ENCODE peak calls at places on chromosome 21, in five cellular contexts. One of them, this sample, is unnamed.

GRCh38 chr21:35398366-35398982 is 349.4 kb upstream of the RUNX1 start:
- DNase-seq in MV-4-11: no peak
- DNase-seq in T-cell: no peak
- DNase-seq in fibroblast of the conjunctiva: no peak
- DNase-seq in AG09319: no peak
- DNase-seq in this sample: no peak

GRCh38 chr21:15064576-15065380 is at the start of gene NRIP1:
- DNase-seq in MV-4-11: peak
- DNase-seq in T-cell: peak
- DNase-seq in fibroblast of the conjunctiva: peak
- DNase-seq in AG09319: peak
- DNase-seq in this sample: peak

GRCh38 chr21:43191971-43192370 is 23.2 kb downstream of the CRYAA start:
- DNase-seq in MV-4-11: no peak
- DNase-seq in T-cell: no peak
- DNase-seq in fibroblast of the conjunctiva: no peak
- DNase-seq in AG09319: no peak
- DNase-seq in this sample: no peak

GRCh38 chr21:16406355-16406754 is 676.6 kb downstream of the USP25 start:
- DNase-seq in MV-4-11: no peak
- DNase-seq in T-cell: no peak
- DNase-seq in fibroblast of the conjunctiva: no peak
- DNase-seq in AG09319: no peak
- DNase-seq in this sample: no peak

GRCh38 chr21:46128983-46129571 is 26.3 kb downstream of the FTCD start:
- DNase-seq in MV-4-11: no peak
- DNase-seq in T-cell: no peak
- DNase-seq in fibroblast of the conjunctiva: no peak
- DNase-seq in AG09319: no peak
- DNase-seq in this sample: peak

GRCh38 chr21:35252831-35253230 is 203.7 kb upstream of the RUNX1 start:
- DNase-seq in MV-4-11: no peak
- DNase-seq in T-cell: no peak
- DNase-seq in fibroblast of the conjunctiva: no peak
- DNase-seq in AG09319: no peak
- DNase-seq in this sample: no peak

GRCh38 chr21:32463889-32464300 is 51.4 kb downstream of the EVA1C start:
- DNase-seq in MV-4-11: no peak
- DNase-seq in T-cell: no peak
- DNase-seq in fibroblast of the conjunctiva: peak
- DNase-seq in AG09319: no peak
- DNase-seq in this sample: no peak

GRCh38 chr21:43269981-43270670 is 101.3 kb downstream of the CRYAA start:
- DNase-seq in MV-4-11: no peak
- DNase-seq in T-cell: no peak
- DNase-seq in fibroblast of the conjunctiva: no peak
- DNase-seq in AG09319: no peak
- DNase-seq in this sample: no peak

GRCh38 chr21:43645414-43645891 is 13.8 kb downstream of the HSF2BP start:
- DNase-seq in MV-4-11: peak
- DNase-seq in T-cell: no peak
- DNase-seq in fibroblast of the conjunctiva: peak
- DNase-seq in AG09319: no peak
- DNase-seq in this sample: no peak

GRCh38 chr21:43597052-43597451 is 62.2 kb downstream of the HSF2BP start:
- DNase-seq in MV-4-11: no peak
- DNase-seq in T-cell: no peak
- DNase-seq in fibroblast of the conjunctiva: no peak
- DNase-seq in AG09319: no peak
- DNase-seq in this sample: no peak